ENCODE peak calls at places on chromosomes 11 and 22, in four cellular contexts. N is ureter, K is cortex of kidney, F is H4. L is an unnamed sample.
A peak's percentile ranks its signal among the peaks of the same experiment; 100 is the strongest.

GRCh38 chr11:126594921-126595367 is 239.5 kb downstream of the ST3GAL4 start:
- DNase-seq in N (no peak), K (no peak), F (no peak), L (no peak)

GRCh38 chr11:112453601-112454577 is 193.2 kb upstream of the PLET1 start:
- DNase-seq in N (no peak), K (no peak), F (peak; percentile 52), L (peak; percentile 7)

GRCh38 chr22:38041760-38042584 is 15.2 kb upstream of the PICK1 start:
- DNase-seq in N (no peak), K (no peak), F (no peak), L (no peak)

GRCh38 chr11:94866936-94867795 is 99.0 kb downstream of the AMOTL1 start:
- DNase-seq in N (no peak), K (no peak), F (no peak), L (no peak)

GRCh38 chr22:26573026-26573662 is 16.8 kb downstream of the TPST2 start:
- DNase-seq in N (no peak), K (no peak), F (no peak), L (no peak)

GRCh38 chr11:59776210-59777066 is 21.3 kb downstream of the STX3 start:
- DNase-seq in N (no peak), K (no peak), F (peak; percentile 54), L (no peak)

GRCh38 chr11:43327987-43328386 is 16.2 kb downstream of the API5 start:
- DNase-seq in N (no peak), K (no peak), F (peak; percentile 47), L (no peak)

GRCh38 chr11:103220133-103220532 is 110.9 kb downstream of the DYNC2H1 start:
- DNase-seq in N (no peak), K (no peak), F (no peak), L (no peak)

GRCh38 chr11:61579398-61580291 is 1.2 kb downstream of the SYT7 start:
- DNase-seq in N (no peak), K (no peak), F (no peak), L (no peak)

GRCh38 chr11:116413861-116414260 is 358.9 kb downstream of the BUD13 start:
- DNase-seq in N (no peak), K (no peak), F (no peak), L (no peak)

GRCh38 chr11:118610220-118610772 is 2.9 kb downstream of the PHLDB1 start:
- DNase-seq in N (no peak), K (no peak), F (no peak), L (no peak)

GRCh38 chr22:24975813-24976341 is 23.4 kb downstream of the KIAA1671 start:
- DNase-seq in N (no peak), K (no peak), F (no peak), L (no peak)

GRCh38 chr22:41834005-41834975 is 1.4 kb downstream of the SREBF2 start:
- DNase-seq in N (no peak), K (no peak), F (no peak), L (no peak)

GRCh38 chr11:70612459-70613141 is 214.3 kb downstream of the CTTN start:
- DNase-seq in N (no peak), K (no peak), F (no peak), L (no peak)

GRCh38 chr11:11538277-11538960 is 83.4 kb downstream of the GALNT18 start:
- DNase-seq in N (no peak), K (no peak), F (no peak), L (no peak)

GRCh38 chr11:70661763-70662501 is 263.6 kb downstream of the CTTN start:
- DNase-seq in N (no peak), K (no peak), F (no peak), L (no peak)

GRCh38 chr11:66478823-66479740 is 1.2 kb upstream of the DPP3 start:
- DNase-seq in N (no peak), K (no peak), F (peak; percentile 10), L (no peak)

GRCh38 chr22:43308451-43309235 is 34.5 kb downstream of the SCUBE1 start:
- DNase-seq in N (no peak), K (no peak), F (no peak), L (no peak)

GRCh38 chr11:1519028-1519736 is 32.6 kb upstream of the MOB2 start:
- DNase-seq in N (no peak), K (no peak), F (no peak), L (no peak)

GRCh38 chr22:29346659-29347058 is 31.2 kb upstream of the RASL10A start:
- DNase-seq in N (no peak), K (no peak), F (no peak), L (no peak)

GRCh38 chr22:36211237-36211881 is 9.8 kb upstream of the APOL4 start:
- DNase-seq in N (no peak), K (no peak), F (peak; percentile 60), L (no peak)

GRCh38 chr22:19142394-19142793 is 2.1 kb downstream of the ESS2 start:
- DNase-seq in N (no peak), K (no peak), F (no peak), L (no peak)

GRCh38 chr22:46303347-46303965 is 6.8 kb downstream of the GTSE1 start:
- DNase-seq in N (no peak), K (no peak), F (no peak), L (no peak)